ENCODE peak calls at places on chromosome 19, in nine cellular contexts. One of them, this sample, is unnamed.

GRCh38 chr19:53849237-53849676 is 18.4 kb upstream of the MYADM start:
- DNase-seq in heart left ventricle: no peak
- DNase-seq in ovary: no peak
- DNase-seq in H54: peak
- DNase-seq in tibial nerve: no peak
- DNase-seq in breast epithelium: no peak
- DNase-seq in upper lobe of left lung: no peak
- DNase-seq in A549: no peak
- DNase-seq in IMR-90: peak
- DNase-seq in this sample: no peak

GRCh38 chr19:18446811-18447359 is 9.0 kb upstream of the ISYNA1 start:
- DNase-seq in heart left ventricle: no peak
- DNase-seq in ovary: no peak
- DNase-seq in H54: no peak
- DNase-seq in tibial nerve: no peak
- DNase-seq in breast epithelium: no peak
- DNase-seq in upper lobe of left lung: peak
- DNase-seq in A549: no peak
- DNase-seq in IMR-90: no peak
- DNase-seq in this sample: no peak

GRCh38 chr19:16661480-16662034 is 618 bp downstream of the TMEM38A start:
- DNase-seq in heart left ventricle: peak
- DNase-seq in ovary: peak
- DNase-seq in H54: no peak
- DNase-seq in tibial nerve: peak
- DNase-seq in breast epithelium: peak
- DNase-seq in upper lobe of left lung: peak
- DNase-seq in A549: no peak
- DNase-seq in IMR-90: no peak
- DNase-seq in this sample: no peak

GRCh38 chr19:44820648-44821609 is 12.0 kb downstream of the BCAM start:
- DNase-seq in heart left ventricle: peak
- DNase-seq in ovary: peak
- DNase-seq in H54: no peak
- DNase-seq in tibial nerve: no peak
- DNase-seq in breast epithelium: no peak
- DNase-seq in upper lobe of left lung: peak
- DNase-seq in A549: no peak
- DNase-seq in IMR-90: no peak
- DNase-seq in this sample: no peak

GRCh38 chr19:9308091-9308490 is 1.5 kb downstream of the ZNF699 start:
- DNase-seq in heart left ventricle: no peak
- DNase-seq in ovary: no peak
- DNase-seq in H54: no peak
- DNase-seq in tibial nerve: no peak
- DNase-seq in breast epithelium: no peak
- DNase-seq in upper lobe of left lung: no peak
- DNase-seq in A549: no peak
- DNase-seq in IMR-90: no peak
- DNase-seq in this sample: no peak

GRCh38 chr19:1115646-1116420 is 12.0 kb downstream of the GPX4 start:
- DNase-seq in heart left ventricle: peak
- DNase-seq in ovary: no peak
- DNase-seq in H54: no peak
- DNase-seq in tibial nerve: no peak
- DNase-seq in breast epithelium: no peak
- DNase-seq in upper lobe of left lung: peak
- DNase-seq in A549: no peak
- DNase-seq in IMR-90: no peak
- DNase-seq in this sample: no peak

GRCh38 chr19:45553464-45553863 is 31.1 kb downstream of the OPA3 start:
- DNase-seq in heart left ventricle: no peak
- DNase-seq in ovary: no peak
- DNase-seq in H54: no peak
- DNase-seq in tibial nerve: no peak
- DNase-seq in breast epithelium: no peak
- DNase-seq in upper lobe of left lung: peak
- DNase-seq in A549: no peak
- DNase-seq in IMR-90: no peak
- DNase-seq in this sample: no peak

GRCh38 chr19:29812080-29812880 is 489 bp downstream of the CCNE1 start:
- DNase-seq in heart left ventricle: peak
- DNase-seq in ovary: peak
- DNase-seq in H54: no peak
- DNase-seq in tibial nerve: no peak
- DNase-seq in breast epithelium: no peak
- DNase-seq in upper lobe of left lung: peak
- DNase-seq in A549: no peak
- DNase-seq in IMR-90: no peak
- DNase-seq in this sample: no peak

GRCh38 chr19:55304279-55304978 is 20.6 kb downstream of the BRSK1 start:
- DNase-seq in heart left ventricle: peak
- DNase-seq in ovary: no peak
- DNase-seq in H54: peak
- DNase-seq in tibial nerve: no peak
- DNase-seq in breast epithelium: no peak
- DNase-seq in upper lobe of left lung: peak
- DNase-seq in A549: peak
- DNase-seq in IMR-90: no peak
- DNase-seq in this sample: no peak

GRCh38 chr19:42130254-42130573 is 2.0 kb downstream of the POU2F2 start:
- DNase-seq in heart left ventricle: no peak
- DNase-seq in ovary: no peak
- DNase-seq in H54: no peak
- DNase-seq in tibial nerve: no peak
- DNase-seq in breast epithelium: no peak
- DNase-seq in upper lobe of left lung: no peak
- DNase-seq in A549: no peak
- DNase-seq in IMR-90: no peak
- DNase-seq in this sample: no peak

GRCh38 chr19:36850646-36851442 is at the start of gene ZNF345:
- DNase-seq in heart left ventricle: peak
- DNase-seq in ovary: peak
- DNase-seq in H54: peak
- DNase-seq in tibial nerve: peak
- DNase-seq in breast epithelium: peak
- DNase-seq in upper lobe of left lung: peak
- DNase-seq in A549: peak
- DNase-seq in IMR-90: peak
- DNase-seq in this sample: peak

GRCh38 chr19:42540071-42540553 is 11.8 kb upstream of the CEACAM1 start:
- DNase-seq in heart left ventricle: no peak
- DNase-seq in ovary: no peak
- DNase-seq in H54: no peak
- DNase-seq in tibial nerve: no peak
- DNase-seq in breast epithelium: no peak
- DNase-seq in upper lobe of left lung: no peak
- DNase-seq in A549: no peak
- DNase-seq in IMR-90: no peak
- DNase-seq in this sample: no peak

DNA sequence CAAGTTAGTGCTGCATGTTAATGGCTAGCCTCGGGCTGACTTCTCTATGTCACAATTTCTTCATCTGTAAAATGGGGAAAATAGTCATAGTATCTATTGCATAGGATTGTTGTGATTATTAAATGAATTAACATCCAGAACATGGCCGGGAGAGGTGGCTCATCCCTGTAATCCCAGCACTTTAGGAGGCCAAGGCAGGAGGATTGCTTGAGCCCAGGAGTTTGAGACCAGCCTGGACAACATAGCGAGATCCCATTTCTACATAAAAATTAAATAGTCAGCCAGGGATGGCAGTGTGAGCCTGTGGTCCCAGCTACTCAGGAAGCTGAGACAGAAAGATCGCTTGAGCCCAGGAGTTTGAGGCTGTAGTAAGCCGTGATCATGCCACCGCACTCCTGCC is 21.8 kb upstream of the FBL start:
- DNase-seq in heart left ventricle: no peak
- DNase-seq in ovary: no peak
- DNase-seq in H54: no peak
- DNase-seq in tibial nerve: no peak
- DNase-seq in breast epithelium: no peak
- DNase-seq in upper lobe of left lung: no peak
- DNase-seq in A549: no peak
- DNase-seq in IMR-90: no peak
- DNase-seq in this sample: no peak
- TF ChIP-seq POLR2A in heart left ventricle: no peak
- TF ChIP-seq POLR2A in ovary: no peak
- TF ChIP-seq POLR2A in H54: no peak
- TF ChIP-seq POLR2A in tibial nerve: no peak
- TF ChIP-seq POLR2A in breast epithelium: no peak
- TF ChIP-seq POLR2A in upper lobe of left lung: no peak
- TF ChIP-seq POLR2A in A549: no peak
- TF ChIP-seq POLR2A in IMR-90: no peak
- TF ChIP-seq POLR2A in this sample: no peak

GRCh38 chr19:35648017-35648961 is at the start of gene COX6B1:
- DNase-seq in heart left ventricle: peak
- DNase-seq in ovary: peak
- DNase-seq in H54: peak
- DNase-seq in tibial nerve: peak
- DNase-seq in breast epithelium: peak
- DNase-seq in upper lobe of left lung: peak
- DNase-seq in A549: peak
- DNase-seq in IMR-90: peak
- DNase-seq in this sample: peak
- TF ChIP-seq POLR2A in heart left ventricle: peak
- TF ChIP-seq POLR2A in ovary: peak
- TF ChIP-seq POLR2A in H54: peak
- TF ChIP-seq POLR2A in tibial nerve: peak
- TF ChIP-seq POLR2A in breast epithelium: peak
- TF ChIP-seq POLR2A in upper lobe of left lung: peak
- TF ChIP-seq POLR2A in A549: peak
- TF ChIP-seq POLR2A in IMR-90: peak
- TF ChIP-seq POLR2A in this sample: peak

GRCh38 chr19:49333426-49334288 is 1.5 kb upstream of the CD37 start:
- DNase-seq in heart left ventricle: no peak
- DNase-seq in ovary: no peak
- DNase-seq in H54: no peak
- DNase-seq in tibial nerve: no peak
- DNase-seq in breast epithelium: peak
- DNase-seq in upper lobe of left lung: peak
- DNase-seq in A549: no peak
- DNase-seq in IMR-90: peak
- DNase-seq in this sample: no peak

GRCh38 chr19:49336482-49337266 is 1.5 kb downstream of the CD37 start:
- DNase-seq in heart left ventricle: no peak
- DNase-seq in ovary: no peak
- DNase-seq in H54: no peak
- DNase-seq in tibial nerve: no peak
- DNase-seq in breast epithelium: peak
- DNase-seq in upper lobe of left lung: no peak
- DNase-seq in A549: no peak
- DNase-seq in IMR-90: no peak
- DNase-seq in this sample: no peak

GRCh38 chr19:49337267-49338022 is 2.2 kb downstream of the CD37 start:
- DNase-seq in heart left ventricle: no peak
- DNase-seq in ovary: no peak
- DNase-seq in H54: no peak
- DNase-seq in tibial nerve: no peak
- DNase-seq in breast epithelium: peak
- DNase-seq in upper lobe of left lung: no peak
- DNase-seq in A549: no peak
- DNase-seq in IMR-90: no peak
- DNase-seq in this sample: no peak

GRCh38 chr19:49335784-49336481 is 727 bp downstream of the CD37 start:
- DNase-seq in heart left ventricle: no peak
- DNase-seq in ovary: no peak
- DNase-seq in H54: no peak
- DNase-seq in tibial nerve: no peak
- DNase-seq in breast epithelium: peak
- DNase-seq in upper lobe of left lung: no peak
- DNase-seq in A549: no peak
- DNase-seq in IMR-90: no peak
- DNase-seq in this sample: no peak

DNA sequence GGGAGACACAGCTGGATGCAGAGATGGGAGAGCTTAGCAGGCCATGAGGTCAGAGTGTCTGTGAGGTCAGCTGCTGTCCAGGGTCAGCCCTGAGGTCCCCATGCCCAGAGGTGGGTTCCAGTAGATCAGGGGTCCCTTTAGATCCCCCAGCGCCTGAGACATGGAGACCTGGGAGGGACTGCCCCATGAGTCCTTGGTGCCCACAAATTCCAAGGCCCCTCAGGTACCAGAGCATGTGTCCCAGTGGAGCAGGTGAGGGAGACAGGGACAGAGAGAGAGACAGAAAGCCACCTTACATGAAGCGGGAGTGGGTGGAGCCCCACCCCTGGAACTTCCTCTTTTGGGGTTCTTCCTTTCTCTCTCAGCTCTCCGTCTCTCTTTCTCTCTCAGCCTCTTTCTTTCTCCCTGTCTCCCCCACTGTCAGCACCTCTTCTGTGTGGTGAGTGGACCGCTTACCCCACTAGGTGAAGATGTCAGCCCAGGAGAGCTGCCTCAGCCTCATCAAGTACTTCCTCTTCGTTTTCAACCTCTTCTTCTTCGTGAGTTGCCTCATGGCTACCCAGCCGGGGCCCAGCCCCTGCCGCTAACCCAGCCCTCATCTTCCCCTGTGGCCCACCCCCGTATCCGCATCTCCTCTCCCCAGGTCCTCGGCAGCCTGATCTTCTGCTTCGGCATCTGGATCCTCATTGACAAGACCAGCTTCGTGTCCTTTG is at the start of gene CD37:
- DNase-seq in heart left ventricle: no peak
- DNase-seq in ovary: no peak
- DNase-seq in H54: no peak
- DNase-seq in tibial nerve: no peak
- DNase-seq in breast epithelium: peak
- DNase-seq in upper lobe of left lung: no peak
- DNase-seq in A549: no peak
- DNase-seq in IMR-90: no peak
- DNase-seq in this sample: peak
- TF ChIP-seq POLR2A in heart left ventricle: no peak
- TF ChIP-seq POLR2A in ovary: no peak
- TF ChIP-seq POLR2A in H54: no peak
- TF ChIP-seq POLR2A in tibial nerve: peak
- TF ChIP-seq POLR2A in breast epithelium: no peak
- TF ChIP-seq POLR2A in upper lobe of left lung: peak
- TF ChIP-seq POLR2A in A549: no peak
- TF ChIP-seq POLR2A in IMR-90: no peak
- TF ChIP-seq POLR2A in this sample: peak

DNA sequence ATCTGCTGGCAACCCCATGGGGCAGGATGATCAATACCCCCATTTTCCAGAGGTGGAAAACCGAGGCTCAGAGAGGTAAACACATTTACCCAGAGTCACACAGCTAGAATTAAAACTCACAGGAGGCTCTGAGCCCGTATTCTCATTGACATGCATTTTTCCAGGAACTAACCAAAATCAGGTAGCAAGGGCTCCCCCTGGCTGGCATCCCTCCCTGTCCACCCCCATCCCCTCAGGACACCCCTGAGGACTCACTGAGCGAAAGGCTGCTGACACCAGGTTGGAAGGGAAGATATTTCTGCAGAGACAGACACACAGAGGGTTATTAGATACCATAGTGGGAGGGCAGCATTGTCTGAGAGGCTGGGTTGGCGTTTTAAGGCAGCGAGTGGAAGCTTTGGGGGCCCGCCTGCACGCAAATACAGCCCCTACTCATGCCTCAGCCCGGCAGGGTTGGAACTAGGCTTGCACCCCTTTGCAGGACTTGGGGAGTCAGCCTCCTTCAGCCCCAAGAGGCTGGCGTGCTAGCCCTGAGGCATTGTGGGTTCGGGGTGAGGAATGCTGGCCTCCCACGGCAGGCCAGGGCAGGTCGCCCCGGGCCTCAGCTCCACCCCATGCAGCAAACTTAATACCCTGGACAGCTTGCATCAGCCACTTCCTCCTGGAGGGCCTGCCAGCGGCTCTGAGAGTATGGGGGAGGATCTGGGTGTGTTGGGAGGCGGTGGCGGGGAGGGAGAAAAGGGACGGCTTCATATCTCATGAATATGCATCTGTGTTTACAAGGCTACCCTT is 3.9 kb downstream of the SLC1A5 start:
- DNase-seq in heart left ventricle: peak
- DNase-seq in ovary: peak
- DNase-seq in H54: peak
- DNase-seq in tibial nerve: peak
- DNase-seq in breast epithelium: peak
- DNase-seq in upper lobe of left lung: peak
- DNase-seq in A549: peak
- DNase-seq in IMR-90: peak
- DNase-seq in this sample: peak
- TF ChIP-seq POLR2A in heart left ventricle: no peak
- TF ChIP-seq POLR2A in ovary: no peak
- TF ChIP-seq POLR2A in H54: no peak
- TF ChIP-seq POLR2A in tibial nerve: no peak
- TF ChIP-seq POLR2A in breast epithelium: no peak
- TF ChIP-seq POLR2A in upper lobe of left lung: no peak
- TF ChIP-seq POLR2A in A549: peak
- TF ChIP-seq POLR2A in IMR-90: no peak
- TF ChIP-seq POLR2A in this sample: peak

This sample was measured in GM12891.